ENCODE peak calls at places on chromosomes 4 and X, in nine cellular contexts. G, A, M, X, Z, V, E, J and Y are unnamed samples. For H3K4me1, the result is how much of the 10 kb centered on the place peaks cover.

GRCh38 chr4:116027311-116027710 is 913.9 kb upstream of the NDST4 start:
- DNase-seq in G (no peak), A (no peak), X (peak), V (no peak), Z (no peak), E (no peak), J (no peak), M (no peak), Y (no peak)

GRCh38 chr4:155603360-155603891 is 63.2 kb upstream of the GUCY1A1 start:
- DNase-seq in X (peak), M (no peak), G (no peak), Z (no peak), V (no peak), J (no peak), A (no peak), E (no peak), Y (no peak)

GRCh38 chr4:25703731-25704388 is 48.2 kb downstream of the SLC34A2 start:
- DNase-seq in J (no peak), G (no peak), E (no peak), A (no peak), X (peak), V (no peak), M (no peak), Z (no peak), Y (peak)

GRCh38 chr4:5554376-5554775 is 154.0 kb downstream of the EVC2 start:
- DNase-seq in Z (no peak), J (no peak), A (no peak), G (no peak), V (no peak), E (no peak), M (no peak), X (no peak), Y (no peak)

GRCh38 chrX:116240446-116240845 is 69.9 kb downstream of the AGTR2 start:
- DNase-seq in E (no peak), G (peak), X (peak), M (no peak), V (no peak), Z (no peak), A (no peak), J (no peak), Y (peak)

GRCh38 chr4:184648220-184649025 is 824 bp downstream of the CASP3 start:
- DNase-seq in Z (peak), A (peak), V (peak), M (peak), X (peak), G (peak), J (peak), E (peak), Y (peak)

GRCh38 chrX:16687514-16687913 is 25.0 kb downstream of the CTPS2 start:
- DNase-seq in G (no peak), A (no peak), E (no peak), X (no peak), J (no peak), V (no peak), Z (no peak), M (no peak), Y (no peak)

GRCh38 chr4:2935762-2936743 is 27.2 kb downstream of the NOP14 start:
- DNase-seq in G (no peak), V (peak), A (no peak), X (peak), E (peak), M (no peak), J (peak), Z (peak), Y (no peak)

GRCh38 chrX:64975491-64975890 is 759 bp downstream of the ZC4H2 start:
- DNase-seq in J (peak), A (peak), M (peak), E (peak), V (peak), G (peak), X (peak), Z (peak), Y (peak)

GRCh38 chr4:132396636-132397035 is 752.5 kb upstream of the PCDH10 start:
- DNase-seq in M (no peak), Z (no peak), E (no peak), X (no peak), A (no peak), G (no peak), V (no peak), J (no peak), Y (no peak)

GRCh38 chrX:40646489-40647306 is 663 bp downstream of the CXorf38 start:
- DNase-seq in G (peak), X (peak), E (peak), V (peak), M (no peak), A (peak), Z (peak), J (peak), Y (peak)

GRCh38 chr4:138595731-138596465 is 353.7 kb upstream of the SLC7A11 start:
- DNase-seq in M (no peak), A (no peak), X (no peak), E (peak), Z (no peak), G (peak), J (no peak), V (no peak), Y (no peak)

GRCh38 chr4:79022529-79022928 is 83.3 kb upstream of the PAQR3 start:
- DNase-seq in M (no peak), V (peak), A (no peak), X (no peak), G (no peak), Z (no peak), J (no peak), E (no peak), Y (no peak)

GRCh38 chr4:53489279-53489889 is 101.9 kb downstream of the LNX1 start:
- DNase-seq in Z (no peak), M (no peak), A (no peak), V (no peak), X (peak), J (no peak), E (no peak), G (peak), Y (no peak)

GRCh38 chr4:48779095-48779997 is 733 bp downstream of the FRYL start:
- DNase-seq in G (peak), J (peak), V (peak), M (peak), Z (peak), X (peak), A (peak), E (peak), Y (peak)

GRCh38 chr4:85728471-85728870 is 253.5 kb downstream of the ARHGAP24 start:
- DNase-seq in Z (no peak), V (no peak), J (no peak), A (no peak), M (no peak), G (no peak), X (no peak), E (no peak), Y (no peak)

GRCh38 chr4:104967034-104967401 is 179.7 kb upstream of the TET2 start:
- DNase-seq in X (peak), M (no peak), V (no peak), J (no peak), Z (peak), E (no peak), G (no peak), A (no peak), Y (peak)

GRCh38 chr4:126233483-126233882 is 918.7 kb downstream of the FAT4 start:
- DNase-seq in Z (no peak), V (no peak), G (no peak), J (no peak), A (no peak), E (no peak), X (no peak), M (no peak), Y (no peak)

GRCh38 chr4:143356493-143356892 is 19.8 kb downstream of the GAB1 start:
- DNase-seq in G (no peak), E (no peak), Z (no peak), V (no peak), X (peak), M (no peak), A (no peak), J (no peak), Y (no peak)
- H3K4me1 ChIP-seq in G (under half), E (under half), Z (half or more), V (half or more), X (half or more), M (under half), A (under half), J (half or more), Y (under half)

DNA sequence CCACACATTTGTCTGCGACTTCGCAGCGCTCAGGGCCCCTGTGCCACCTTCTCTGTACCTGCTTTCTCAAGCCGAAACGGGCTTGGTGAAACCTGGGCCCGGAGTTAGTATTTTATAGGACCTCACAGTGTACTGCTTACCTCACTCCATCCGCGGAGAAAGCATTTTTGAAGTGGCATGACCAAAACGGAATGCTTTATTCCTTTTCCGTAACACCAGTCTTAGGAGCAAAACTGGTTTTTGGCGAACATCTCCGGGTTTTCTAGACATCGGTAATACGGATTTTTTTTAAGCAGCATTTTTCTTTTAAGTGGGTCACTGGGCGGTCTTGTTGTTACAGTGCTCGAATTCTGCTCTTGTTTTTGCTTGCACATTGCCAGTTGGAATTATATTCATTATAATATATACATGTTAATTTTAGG is 3.6 kb downstream of the ZIC3 start:
- DNase-seq in A (no peak), E (no peak), X (no peak), J (no peak), G (no peak), V (no peak), Z (no peak), M (no peak), Y (no peak)
- H3K27ac ChIP-seq in A (no peak), E (no peak), X (no peak), J (no peak), G (no peak), V (no peak), Z (no peak), M (no peak), Y (no peak)

DNA sequence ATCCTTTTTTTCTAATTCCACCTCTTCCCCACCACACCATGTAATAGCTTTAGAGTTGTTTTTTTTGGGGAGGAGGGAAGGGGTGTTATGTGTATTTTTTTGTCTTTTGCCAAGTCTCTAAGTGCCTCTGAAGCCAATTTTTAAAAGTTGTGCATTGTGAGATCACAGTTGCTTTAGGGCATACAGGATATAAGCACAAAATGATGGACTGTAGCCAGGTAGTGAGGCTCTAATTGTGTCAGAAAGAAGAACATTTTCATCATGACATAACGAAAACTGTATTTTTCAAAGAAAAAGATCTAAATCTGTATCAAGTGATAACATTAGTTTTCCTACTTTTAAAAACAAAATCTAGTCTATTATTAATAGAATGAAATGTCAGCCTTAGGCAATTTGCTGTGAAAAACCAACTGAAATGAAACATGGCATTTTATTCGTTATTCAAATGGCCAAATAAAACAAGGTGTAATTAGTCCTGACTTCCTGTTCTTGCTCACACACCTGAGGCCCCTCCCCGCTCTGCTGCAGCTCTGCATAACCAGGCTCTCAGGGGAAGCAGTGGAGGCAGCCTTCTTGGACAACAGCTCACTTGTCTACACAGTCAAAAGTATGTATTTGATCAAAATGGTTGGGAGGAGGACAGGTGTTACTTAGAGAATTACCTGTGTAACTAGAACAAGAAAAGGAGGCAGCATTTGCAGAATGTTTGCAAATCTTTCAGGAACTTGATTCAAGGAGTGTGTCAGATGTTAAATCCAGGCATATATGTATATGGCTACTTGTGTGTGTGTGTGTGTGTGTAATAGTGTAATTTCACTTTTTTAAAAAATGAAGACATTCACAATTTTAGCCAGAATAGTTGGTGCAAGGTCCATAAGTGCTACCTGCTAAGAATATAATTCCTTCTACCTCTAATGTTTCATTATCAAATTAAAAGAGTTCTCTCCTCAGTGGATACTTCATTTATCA is 157.6 kb downstream of the PALLD start:
- DNase-seq in J (no peak), Z (no peak), M (no peak), G (no peak), A (no peak), X (peak), V (no peak), E (no peak), Y (peak)
- H3K4me3 ChIP-seq in J (no peak), Z (no peak), M (no peak), G (no peak), A (no peak), X (peak), V (no peak), E (no peak), Y (no peak)

DNA sequence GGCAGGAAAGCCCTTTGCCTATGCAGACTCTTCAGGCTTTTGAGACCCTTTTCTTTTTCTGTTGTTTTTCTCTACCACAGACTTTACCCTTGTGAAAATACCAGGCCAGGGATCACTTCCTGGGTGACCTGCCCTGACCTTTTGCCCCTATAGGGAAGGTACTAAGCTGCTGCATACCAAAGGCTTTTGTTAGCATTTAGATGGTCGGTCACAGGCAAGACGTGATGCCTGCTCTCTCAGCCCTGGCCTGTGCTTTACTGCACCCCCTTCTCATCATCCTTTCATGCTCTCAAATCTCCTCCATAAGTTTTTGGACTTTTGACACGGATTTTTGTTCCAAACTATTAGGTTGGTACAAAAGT is 98.2 kb downstream of the ARHGAP10 start:
- DNase-seq in G (no peak), J (no peak), A (no peak), X (no peak), Z (no peak), V (no peak), E (no peak), M (no peak), Y (no peak)
- H3K4me1 ChIP-seq in G (under half), J (half or more), A (under half), X (half or more), Z (under half), V (under half), E (under half), M (under half), Y (under half)